ENCODE peak calls at places on chromosomes 11 and 22, in seven cellular contexts. F, K, B, J, D, Y and L are unnamed samples.

GRCh38 chr11:35641206-35641885 is 21.2 kb upstream of the TRIM44 start:
- DNase-seq in F (peak), K (no peak), B (no peak), J (no peak), D (no peak), Y (no peak), L (no peak)

GRCh38 chr22:40210814-40211213 is 33.1 kb downstream of the TNRC6B start:
- DNase-seq in F (no peak), K (peak), B (no peak), J (peak), D (no peak), Y (no peak), L (no peak)

GRCh38 chr11:44589301-44589700 is 23.8 kb downstream of the CD82 start:
- DNase-seq in F (peak), K (no peak), B (no peak), J (no peak), D (peak), Y (no peak), L (peak)

GRCh38 chr11:4881188-4881587 is 512 bp upstream of the OR51T1 start:
- DNase-seq in F (no peak), K (no peak), B (no peak), J (no peak), D (no peak), Y (no peak), L (no peak)

GRCh38 chr11:120773501-120774031 is 250.3 kb upstream of the TBCEL start:
- DNase-seq in F (peak), K (no peak), B (peak), J (peak), D (no peak), Y (no peak), L (no peak)

GRCh38 chr11:58465690-58466089 is 23.7 kb upstream of the OR5B12 start:
- DNase-seq in F (no peak), K (no peak), B (no peak), J (no peak), D (no peak), Y (no peak), L (no peak)

GRCh38 chr22:38079804-38080203 is 4.2 kb downstream of the SLC16A8 start:
- DNase-seq in F (no peak), K (no peak), B (no peak), J (no peak), D (no peak), Y (no peak), L (no peak)

GRCh38 chr11:48073031-48073861 is 92.9 kb downstream of the PTPRJ start:
- DNase-seq in F (no peak), K (no peak), B (no peak), J (no peak), D (no peak), Y (no peak), L (no peak)

GRCh38 chr11:116500833-116501622 is 271.8 kb downstream of the BUD13 start:
- DNase-seq in F (no peak), K (no peak), B (no peak), J (no peak), D (no peak), Y (no peak), L (no peak)

GRCh38 chr22:23534201-23534850 is 45.8 kb downstream of the IGLL1 start:
- DNase-seq in F (no peak), K (peak), B (no peak), J (no peak), D (no peak), Y (no peak), L (no peak)

GRCh38 chr11:2096001-2096918 is 42.9 kb downstream of the IGF2 start:
- DNase-seq in F (peak), K (no peak), B (no peak), J (no peak), D (peak), Y (no peak), L (no peak)

GRCh38 chr11:132379540-132379939 is 1009.1 kb downstream of the NTM start:
- DNase-seq in F (no peak), K (no peak), B (no peak), J (no peak), D (no peak), Y (no peak), L (no peak)

GRCh38 chr11:12077535-12078280 is 32.7 kb upstream of the MICAL2 start:
- DNase-seq in F (peak), K (no peak), B (no peak), J (no peak), D (no peak), Y (no peak), L (no peak)

GRCh38 chr22:30989473-30989872 is 20.4 kb downstream of the TUG1 start:
- DNase-seq in F (no peak), K (no peak), B (no peak), J (no peak), D (no peak), Y (no peak), L (no peak)

GRCh38 chr11:85438328-85438727 is 188.8 kb downstream of the DLG2 start:
- DNase-seq in F (no peak), K (no peak), B (no peak), J (no peak), D (no peak), Y (no peak), L (no peak)

GRCh38 chr11:118790357-118791014 is 478 bp downstream of the DDX6 start:
- DNase-seq in F (peak), K (peak), B (peak), J (peak), D (peak), Y (peak), L (no peak)

GRCh38 chr11:97279341-97279740 is 889.5 kb downstream of the JRKL start:
- DNase-seq in F (no peak), K (no peak), B (no peak), J (no peak), D (no peak), Y (no peak), L (no peak)

GRCh38 chr11:120645639-120646038 is 134.1 kb downstream of the GRIK4 start:
- DNase-seq in F (no peak), K (no peak), B (no peak), J (no peak), D (no peak), Y (no peak), L (no peak)

GRCh38 chr22:44668190-44668885 is 33.7 kb upstream of the PRR5 start:
- DNase-seq in F (no peak), K (peak), B (no peak), J (peak), D (no peak), Y (peak), L (no peak)

GRCh38 chr11:76997512-76997911 is 36.7 kb upstream of the B3GNT6 start:
- DNase-seq in F (no peak), K (no peak), B (no peak), J (no peak), D (no peak), Y (no peak), L (no peak)

GRCh38 chr22:23075525-23076216 is 5.4 kb downstream of the GNAZ start:
- DNase-seq in F (no peak), K (no peak), B (no peak), J (no peak), D (no peak), Y (no peak), L (no peak)

GRCh38 chr11:121422675-121423074 is 29.4 kb upstream of the SORL1 start:
- DNase-seq in F (no peak), K (no peak), B (no peak), J (no peak), D (no peak), Y (no peak), L (no peak)

GRCh38 chr11:13082588-13082987 is 73.5 kb downstream of the RASSF10 start:
- DNase-seq in F (no peak), K (no peak), B (no peak), J (no peak), D (no peak), Y (no peak), L (no peak)

GRCh38 chr11:15617126-15617525 is 502.4 kb downstream of the INSC start:
- DNase-seq in F (no peak), K (no peak), B (no peak), J (no peak), D (no peak), Y (no peak), L (no peak)

GRCh38 chr22:44245867-44246266 is 65.1 kb downstream of the PARVG start:
- DNase-seq in F (no peak), K (no peak), B (no peak), J (no peak), D (no peak), Y (no peak), L (no peak)

GRCh38 chr11:130315354-130315970 is 745 bp upstream of the ZBTB44 start:
- DNase-seq in F (no peak), K (peak), B (no peak), J (peak), D (no peak), Y (peak), L (no peak)

GRCh38 chr11:94141511-94142307 is 13.1 kb downstream of the PANX1 start:
- DNase-seq in F (no peak), K (no peak), B (no peak), J (no peak), D (no peak), Y (no peak), L (no peak)

GRCh38 chr11:71456294-71456693 is 3.3 kb downstream of the NADSYN1 start:
- DNase-seq in F (no peak), K (no peak), B (no peak), J (no peak), D (no peak), Y (no peak), L (no peak)

GRCh38 chr11:19311306-19312030 is 70.7 kb upstream of the E2F8 start:
- DNase-seq in F (peak), K (no peak), B (peak), J (peak), D (peak), Y (peak), L (peak)

GRCh38 chr11:95066721-95067041 is at the start of gene SRSF8:
- DNase-seq in F (no peak), K (no peak), B (no peak), J (no peak), D (no peak), Y (no peak), L (no peak)

GRCh38 chr11:130407978-130408377 is 20.4 kb downstream of the ADAMTS8 start:
- DNase-seq in F (peak), K (no peak), B (no peak), J (no peak), D (peak), Y (no peak), L (no peak)

GRCh38 chr11:35515224-35515623 is 10.2 kb downstream of the PAMR1 start:
- DNase-seq in F (peak), K (no peak), B (no peak), J (no peak), D (peak), Y (no peak), L (no peak)

GRCh38 chr11:103736986-103737622 is 299.3 kb upstream of the DDI1 start:
- DNase-seq in F (no peak), K (no peak), B (no peak), J (no peak), D (no peak), Y (no peak), L (no peak)

GRCh38 chr11:132452616-132453015 is 1079.7 kb downstream of the OPCML start:
- DNase-seq in F (peak), K (no peak), B (no peak), J (no peak), D (no peak), Y (no peak), L (no peak)

GRCh38 chr11:102495161-102496042 is 35.1 kb downstream of the MMP7 start:
- DNase-seq in F (peak), K (peak), B (peak), J (peak), D (peak), Y (no peak), L (peak)

GRCh38 chr11:99020324-99021225 is at the start of gene CNTN5:
- DNase-seq in F (peak), K (no peak), B (peak), J (peak), D (peak), Y (peak), L (no peak)

GRCh38 chr22:37714634-37715033 is 17.8 kb downstream of the TRIOBP start:
- DNase-seq in F (no peak), K (no peak), B (no peak), J (no peak), D (no peak), Y (no peak), L (no peak)

GRCh38 chr11:62402226-62402625 is 16.6 kb upstream of the SCGB1A1 start:
- DNase-seq in F (no peak), K (peak), B (no peak), J (no peak), D (no peak), Y (no peak), L (no peak)

DNA sequence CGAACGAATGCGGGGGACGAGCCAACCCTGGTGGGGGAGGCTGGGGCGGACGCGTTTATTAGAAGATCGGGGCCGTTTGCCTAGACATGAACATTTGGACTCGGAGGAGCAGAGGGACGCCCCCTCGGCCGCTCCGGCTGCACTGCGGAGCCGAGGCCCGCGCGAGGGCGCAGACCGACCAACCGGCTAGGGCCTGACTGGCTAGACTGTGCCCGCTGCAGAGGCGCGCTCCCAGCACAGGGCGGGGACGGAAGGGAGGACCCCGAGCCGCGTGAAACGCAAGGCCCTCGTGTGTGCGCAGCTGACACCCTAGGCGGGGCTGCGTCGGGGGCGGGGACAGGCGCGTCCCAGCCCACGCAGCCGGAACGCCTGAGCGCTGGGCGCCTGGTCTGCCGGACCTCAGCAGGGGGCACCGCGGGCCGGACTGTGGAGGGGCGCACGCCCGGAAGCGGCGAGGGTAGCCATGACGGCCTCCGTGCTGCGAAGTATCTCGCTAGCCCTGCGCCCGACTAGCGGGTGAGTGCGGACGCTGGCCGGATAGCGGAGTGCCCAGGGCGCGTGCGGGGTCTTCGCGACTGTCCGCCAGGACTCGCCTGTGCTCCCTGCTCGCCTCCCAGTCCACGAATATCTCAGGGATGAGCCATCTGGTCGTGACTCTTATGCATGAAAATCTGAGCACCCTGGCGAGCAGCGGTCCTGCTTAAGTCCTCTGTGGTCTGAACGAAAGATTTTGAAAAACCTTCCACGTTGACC is at the start of gene MRPL40:
- DNase-seq in F (peak), K (peak), B (peak), J (peak), D (peak), Y (peak), L (peak)
- TF ChIP-seq CTCF in F (no peak), K (no peak), B (no peak), J (no peak), D (no peak), Y (no peak), L (no peak)

DNA sequence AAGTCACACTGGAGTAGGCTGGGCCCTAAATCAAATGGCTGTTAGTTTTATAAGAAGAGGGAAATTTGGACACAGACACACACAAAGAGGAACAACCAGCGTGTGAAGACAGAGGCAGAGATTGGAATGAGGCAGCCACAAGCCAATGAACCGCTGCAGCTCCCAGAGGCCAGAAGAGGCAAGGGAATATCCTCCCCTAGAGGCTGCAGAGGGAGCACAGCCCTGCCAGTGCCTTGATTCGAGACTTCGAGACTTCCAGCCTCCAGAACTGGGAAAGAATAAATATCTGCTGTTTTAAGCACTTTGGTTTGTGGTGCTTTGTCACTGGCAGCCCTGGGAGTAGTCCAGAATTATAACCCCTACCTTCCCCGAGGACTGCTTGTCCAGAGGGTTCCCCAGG is 484.4 kb downstream of the MN1 start:
- DNase-seq in F (no peak), K (no peak), B (peak), J (no peak), D (no peak), Y (no peak), L (no peak)
- TF ChIP-seq CTCF in F (no peak), K (no peak), B (peak), J (no peak), D (peak), Y (no peak), L (no peak)

DNA sequence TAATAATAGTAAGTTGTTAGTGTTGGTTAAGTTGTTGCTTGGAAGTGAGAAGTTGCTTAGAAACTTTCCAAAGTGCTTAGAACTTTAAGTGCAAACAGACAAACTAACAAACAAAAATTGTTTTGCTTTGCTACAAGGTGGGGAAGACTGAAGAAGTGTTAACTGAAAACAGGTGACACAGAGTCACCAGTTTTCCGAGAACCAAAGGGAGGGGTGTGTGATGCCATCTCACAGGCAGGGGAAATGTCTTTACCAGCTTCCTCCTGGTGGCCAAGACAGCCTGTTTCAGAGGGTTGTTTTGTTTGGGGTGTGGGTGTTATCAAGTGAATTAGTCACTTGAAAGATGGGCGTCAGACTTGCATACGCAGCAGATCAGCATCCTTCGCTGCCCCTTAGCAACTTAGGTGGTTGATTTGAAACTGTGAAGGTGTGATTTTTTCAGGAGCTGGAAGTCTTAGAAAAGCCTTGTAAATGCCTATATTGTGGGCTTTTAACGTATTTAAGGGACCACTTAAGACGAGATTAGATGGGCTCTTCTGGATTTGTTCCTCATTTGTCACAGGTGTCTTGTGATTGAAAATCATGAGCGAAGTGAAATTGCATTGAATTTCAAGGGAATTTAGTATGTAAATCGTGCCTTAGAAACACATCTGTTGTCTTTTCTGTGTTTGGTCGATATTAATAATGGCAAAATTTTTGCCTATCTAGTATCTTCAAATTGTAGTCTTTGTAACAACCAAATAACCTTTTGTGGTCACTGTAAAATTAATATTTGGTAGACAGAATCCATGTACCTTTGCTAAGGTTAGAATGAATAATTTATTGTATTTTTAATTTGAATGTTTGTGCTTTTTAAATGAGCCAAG is 2.7 kb downstream of the NEAT1 start:
- DNase-seq in F (peak), K (peak), B (peak), J (no peak), D (peak), Y (no peak), L (no peak)
- TF ChIP-seq CTCF in F (no peak), K (peak), B (no peak), J (no peak), D (peak), Y (peak), L (no peak)

GRCh38 chr22:24583972-24584790 is 8.7 kb downstream of the LRRC75B start:
- DNase-seq in F (no peak), K (no peak), B (no peak), J (no peak), D (no peak), Y (no peak), L (no peak)

GRCh38 chr22:24585461-24585860 is 7.4 kb downstream of the LRRC75B start:
- DNase-seq in F (no peak), K (no peak), B (no peak), J (no peak), D (no peak), Y (no peak), L (no peak)

GRCh38 chr22:24587251-24587650 is 5.6 kb downstream of the LRRC75B start:
- DNase-seq in F (no peak), K (no peak), B (no peak), J (no peak), D (no peak), Y (no peak), L (no peak)

GRCh38 chr22:24584871-24585411 is 7.9 kb downstream of the LRRC75B start:
- DNase-seq in F (no peak), K (no peak), B (no peak), J (no peak), D (no peak), Y (no peak), L (no peak)

DNA sequence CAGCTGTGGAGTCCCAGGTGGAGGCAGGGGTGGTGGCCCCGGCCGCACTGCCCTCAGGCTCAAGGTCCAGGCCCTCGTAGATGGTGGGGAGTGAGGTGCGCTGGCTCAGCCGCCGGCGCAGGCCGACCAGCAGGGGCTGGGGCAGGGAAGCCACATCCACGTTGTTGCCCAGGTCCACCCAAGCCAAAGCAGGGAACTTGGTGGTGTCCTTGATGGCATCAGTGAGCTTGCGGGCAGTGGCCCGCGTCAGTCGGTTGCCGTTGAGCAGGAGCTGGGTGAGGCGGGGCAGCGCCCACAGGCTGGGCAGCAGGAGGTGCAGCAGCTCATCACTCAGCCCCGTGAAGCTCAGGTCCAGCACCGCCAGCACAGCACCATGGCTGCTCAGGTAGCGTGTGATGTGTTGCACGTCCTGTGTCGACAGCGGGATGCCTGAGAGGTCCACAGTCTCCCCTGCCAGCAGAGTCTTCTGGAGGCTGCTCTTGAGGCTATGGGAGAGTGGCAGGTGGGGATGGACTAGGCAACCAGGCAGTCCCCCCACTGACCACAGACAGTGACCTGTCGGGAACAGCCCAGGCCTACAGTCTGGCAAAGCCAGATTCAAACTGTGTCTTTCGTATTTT is 6.8 kb downstream of the LRRC75B start:
- DNase-seq in F (no peak), K (no peak), B (no peak), J (no peak), D (no peak), Y (no peak), L (no peak)
- TF ChIP-seq CTCF in F (no peak), K (no peak), B (no peak), J (no peak), D (no peak), Y (no peak), L (no peak)

GRCh38 chr11:70048279-70049024 is 29.7 kb upstream of the ANO1 start:
- DNase-seq in F (no peak), K (no peak), B (peak), J (no peak), D (no peak), Y (no peak), L (no peak)
- TF ChIP-seq CTCF in F (no peak), K (no peak), B (peak), J (peak), D (peak), Y (peak), L (no peak)

GRCh38 chr22:29341056-29341848 is 25.8 kb upstream of the RASL10A start:
- DNase-seq in F (no peak), K (no peak), B (no peak), J (no peak), D (no peak), Y (no peak), L (no peak)

GRCh38 chr22:29342177-29342576 is 26.7 kb upstream of the RASL10A start:
- DNase-seq in F (no peak), K (no peak), B (no peak), J (no peak), D (no peak), Y (no peak), L (no peak)

GRCh38 chr22:29341849-29342127 is 26.3 kb upstream of the RASL10A start:
- DNase-seq in F (no peak), K (no peak), B (no peak), J (no peak), D (no peak), Y (no peak), L (no peak)

GRCh38 chr22:29339381-29340235 is 24.1 kb upstream of the RASL10A start:
- DNase-seq in F (no peak), K (no peak), B (no peak), J (no peak), D (no peak), Y (no peak), L (no peak)

GRCh38 chr22:29340566-29340965 is 25.1 kb upstream of the RASL10A start:
- DNase-seq in F (no peak), K (no peak), B (no peak), J (no peak), D (no peak), Y (no peak), L (no peak)
- TF ChIP-seq CTCF in F (no peak), K (no peak), B (no peak), J (no peak), D (no peak), Y (no peak), L (no peak)